ENCODE peak calls at places on chromosome 11, in nine cellular contexts. G is A549; K is activated T-cell treated with anti-CD3 and anti-CD28 coated beads for 1 hour; J is CD4-positive, CD25-positive, alpha-beta regulatory T cell; Y is stimulated activated CD8-positive, alpha-beta memory T cell treated with anti-CD3 and anti-CD28 coated beads, Interleukin-4, amount 100 ng/mL, for 4 hours; E is activated CD8-positive, alpha-beta memory T cell treated with anti-CD3 and anti-CD28 coated beads, Interleukin-2, amount 50 U/mL, for 48 hours; X is ELR; H is amygdala; R is sigmoid colon. B is an unnamed sample.

GRCh38 chr11:113241190-113242051 is 73.0 kb upstream of the TTC12 start:
- DNase-seq in J (no peak), H (no peak), Y (no peak), X (peak), E (no peak), G (no peak), R (no peak), K (no peak), B (no peak)

GRCh38 chr11:3028808-3029207 is 28.4 kb downstream of the CARS1 start:
- DNase-seq in R (no peak), K (no peak), X (no peak), H (no peak), Y (no peak), J (no peak), E (no peak), G (no peak), B (no peak)

GRCh38 chr11:121452609-121453150 is at the start of gene SORL1-AS1:
- DNase-seq in R (no peak), K (no peak), J (peak), H (no peak), Y (peak), E (peak), G (peak), X (no peak), B (peak)

GRCh38 chr11:105100206-105100605 is 39.4 kb downstream of the CARD18 start:
- DNase-seq in E (no peak), K (no peak), G (no peak), X (peak), R (no peak), H (no peak), Y (no peak), J (no peak), B (no peak)

GRCh38 chr11:5922749-5923426 is 19.2 kb upstream of the OR56A3 start:
- DNase-seq in Y (no peak), G (no peak), R (no peak), E (no peak), H (no peak), X (peak), J (no peak), K (no peak), B (no peak)

GRCh38 chr11:134753805-134754130 is 341.7 kb upstream of the B3GAT1 start:
- DNase-seq in R (no peak), Y (no peak), E (no peak), G (no peak), J (no peak), K (no peak), X (no peak), H (no peak), B (no peak)

GRCh38 chr11:69447786-69448185 is 33.7 kb upstream of the LINC01488 start:
- DNase-seq in E (no peak), R (no peak), J (no peak), Y (no peak), H (no peak), G (no peak), K (no peak), X (peak), B (no peak)

GRCh38 chr11:14424096-14424495 is 65.1 kb upstream of the RRAS2 start:
- DNase-seq in G (no peak), R (no peak), X (peak), K (no peak), Y (no peak), E (no peak), H (no peak), J (no peak), B (no peak)

GRCh38 chr11:109347304-109347703 is 74.7 kb upstream of the C11orf87 start:
- DNase-seq in K (no peak), X (no peak), E (no peak), R (no peak), Y (no peak), J (no peak), G (no peak), H (no peak), B (no peak)

GRCh38 chr11:121311373-121311772 is 18.8 kb downstream of the SC5D start:
- DNase-seq in E (no peak), K (no peak), Y (no peak), G (no peak), J (no peak), H (no peak), R (no peak), X (no peak), B (no peak)